ENCODE peak calls at places on chromosomes 12 and 14, in five cellular contexts. Z is nephron progenitor cell; K is spleen; X is stimulated activated CD4-positive, alpha-beta T cell treated with anti-CD3 and anti-CD28 coated beads, Interleukin-4, amount 100 ng/mL, for 48 hours; C is activated naive CD4-positive, alpha-beta T cell treated with anti-CD3 and anti-CD28 coated beads for 36 hours. O is an unnamed sample.
A peak's percentile ranks its signal among the peaks of the same experiment; 100 is the strongest.

GRCh38 chr14:57833304-57833703 is 32.6 kb downstream of the SLC35F4 start:
- DNase-seq in Z (no peak), K (no peak), X (no peak), C (no peak), O (no peak)

GRCh38 chr12:80001562-80001961 is 66.7 kb upstream of the PPP1R12A start:
- DNase-seq in Z (no peak), K (no peak), X (no peak), C (no peak), O (no peak)

GRCh38 chr12:131274061-131274460 is 320.4 kb downstream of the ADGRD1 start:
- DNase-seq in Z (no peak), K (peak; percentile 50), X (no peak), C (no peak), O (no peak)

GRCh38 chr12:71455028-71455737 is 15.6 kb downstream of the LGR5 start:
- DNase-seq in Z (no peak), K (no peak), X (no peak), C (no peak), O (peak; percentile 42)

GRCh38 chr12:52873513-52873831 is 24.7 kb upstream of the KRT78 start:
- DNase-seq in Z (no peak), K (no peak), X (no peak), C (no peak), O (no peak)

GRCh38 chr14:92323916-92324818 is 1.2 kb downstream of the SLC24A4 start:
- DNase-seq in Z (peak; percentile 15), K (peak; percentile 53), X (no peak), C (no peak), O (no peak)

GRCh38 chr12:109308534-109309440 is at the start of gene FOXN4:
- DNase-seq in Z (peak; percentile 85), K (no peak), X (no peak), C (no peak), O (no peak)

GRCh38 chr14:75494898-75495297 is 27.4 kb upstream of the BATF start:
- DNase-seq in Z (no peak), K (no peak), X (no peak), C (no peak), O (no peak)

GRCh38 chr12:66449531-66449930 is 147.2 kb downstream of the HELB start:
- DNase-seq in Z (no peak), K (no peak), X (no peak), C (no peak), O (no peak)

GRCh38 chr12:80195143-80195726 is 95.9 kb downstream of the OTOGL start:
- DNase-seq in Z (peak; percentile 19), K (no peak), X (no peak), C (peak; percentile 17), O (peak; percentile 11)

GRCh38 chr14:22047105-22047504 is 373.5 kb upstream of the OR4E1 start:
- DNase-seq in Z (no peak), K (no peak), X (no peak), C (peak; percentile 56), O (no peak)

O was measured in SHP77 treated with DMSO at 0.1 percent for 48 hours.